ENCODE peak calls at places on chromosomes 7 and 10, in nine cellular contexts. U is A172; V is K562; S is sigmoid colon; H is T-cell; Y is stimulated activated CD4-positive, alpha-beta T cell treated with anti-CD3 and anti-CD28 coated beads, Interleukin-12 subunit alpha, Interleukin-12 subunit beta, amount 100 ng/mL, for 24 hours; K is NCI-H460; R is GM04503; C is NCI-H1436. Q is an unnamed sample.

GRCh38 chr10:28343252-28343651 is 40.4 kb upstream of the MPP7 start:
- DNase-seq in S (no peak), V (no peak), H (no peak), Y (no peak), C (no peak), K (no peak), R (no peak), U (no peak), Q (no peak)

GRCh38 chr10:123640016-123640535 is 26.1 kb upstream of the GPR26 start:
- DNase-seq in K (no peak), Y (no peak), V (no peak), S (no peak), R (no peak), U (no peak), C (no peak), H (no peak), Q (no peak)

GRCh38 chr10:103278862-103279298 is 1.9 kb downstream of the INA start:
- DNase-seq in K (peak), H (peak), Y (peak), R (no peak), S (no peak), U (no peak), V (peak), C (no peak), Q (no peak)

GRCh38 chr7:28853150-28853549 is 105.0 kb downstream of the TRIL start:
- DNase-seq in V (no peak), C (no peak), R (no peak), U (no peak), Y (no peak), S (no peak), K (no peak), H (no peak), Q (no peak)

GRCh38 chr7:1889556-1890181 is 219.6 kb downstream of the ELFN1 start:
- DNase-seq in S (no peak), V (no peak), R (no peak), U (peak), H (no peak), Y (no peak), K (no peak), C (no peak), Q (no peak)

GRCh38 chr10:116787893-116788665 is 45.7 kb upstream of the HSPA12A start:
- DNase-seq in K (peak), R (no peak), Y (peak), U (peak), V (peak), C (peak), S (peak), H (peak), Q (peak)

GRCh38 chr10:22560391-22561239 is 153.8 kb downstream of the PIP4K2A start:
- DNase-seq in H (no peak), U (no peak), V (no peak), R (no peak), K (no peak), S (no peak), Y (no peak), C (peak), Q (no peak)

GRCh38 chr10:102131286-102132170 is 1.3 kb upstream of the PPRC1 start:
- DNase-seq in U (no peak), V (no peak), C (no peak), H (no peak), K (no peak), Y (no peak), R (no peak), S (no peak), Q (no peak)

GRCh38 chr10:52226448-52226847 is 87.6 kb upstream of the DKK1 start:
- DNase-seq in U (peak), H (no peak), S (no peak), R (peak), Y (no peak), K (no peak), V (no peak), C (no peak), Q (no peak)

GRCh38 chr7:116554436-116554835 is 29.6 kb downstream of the CAV1 start:
- DNase-seq in V (no peak), C (no peak), U (no peak), S (no peak), H (no peak), R (no peak), K (no peak), Y (no peak), Q (no peak)

GRCh38 chr10:6427357-6427959 is 152.6 kb downstream of the PRKCQ start:
- DNase-seq in K (no peak), Y (no peak), U (no peak), R (no peak), V (no peak), C (no peak), H (no peak), S (no peak), Q (no peak)

GRCh38 chr10:9294865-9295264 is 1240.4 kb downstream of the GATA3 start:
- DNase-seq in V (no peak), U (no peak), R (no peak), C (no peak), H (no peak), K (no peak), Y (no peak), S (no peak), Q (no peak)

GRCh38 chr10:31593124-31593523 is 274.1 kb downstream of the ZEB1 start:
- DNase-seq in R (no peak), Y (no peak), V (no peak), S (no peak), U (no peak), H (no peak), C (no peak), K (no peak), Q (no peak)

GRCh38 chr7:7122701-7123281 is 59.6 kb upstream of the C1GALT1 start:
- DNase-seq in V (no peak), S (no peak), Y (no peak), R (peak), U (peak), H (no peak), C (no peak), K (no peak), Q (no peak)

GRCh38 chr10:26528715-26529393 is 90.7 kb downstream of the APBB1IP start:
- DNase-seq in C (no peak), K (no peak), U (no peak), Y (no peak), H (no peak), R (no peak), S (no peak), V (no peak), Q (no peak)

GRCh38 chr10:95650232-95650631 is 6.3 kb downstream of the ALDH18A1 start:
- DNase-seq in S (no peak), C (no peak), K (no peak), R (no peak), V (no peak), Y (no peak), H (no peak), U (no peak), Q (no peak)

GRCh38 chr10:124566981-124567835 is 105.6 kb downstream of the LHPP start:
- DNase-seq in S (peak), Y (no peak), V (peak), U (no peak), H (no peak), K (no peak), C (no peak), R (no peak), Q (no peak)

GRCh38 chr10:659710-660141 is 29.7 kb downstream of the DIP2C start:
- DNase-seq in C (no peak), S (peak), R (peak), U (peak), H (no peak), V (no peak), Y (no peak), K (no peak), Q (no peak)

GRCh38 chr10:66838656-66839055 is 87.2 kb upstream of the LRRTM3 start:
- DNase-seq in K (no peak), Y (no peak), C (no peak), H (no peak), S (no peak), V (no peak), R (no peak), U (no peak), Q (no peak)

GRCh38 chr10:10818082-10818481 is 199.6 kb upstream of the CELF2 start:
- DNase-seq in U (no peak), H (no peak), R (no peak), S (peak), V (no peak), Y (no peak), C (no peak), K (no peak), Q (no peak)

GRCh38 chr7:7953761-7954160 is 14.8 kb upstream of the GLCCI1 start:
- DNase-seq in C (no peak), R (no peak), S (no peak), U (no peak), Y (no peak), K (no peak), V (no peak), H (no peak), Q (no peak)

GRCh38 chr7:41698114-41698513 is 4.8 kb downstream of the INHBA start:
- DNase-seq in C (no peak), Y (no peak), K (no peak), H (no peak), R (no peak), U (no peak), V (no peak), S (no peak), Q (no peak)

GRCh38 chr10:28754930-28755718 is 77.8 kb downstream of the BAMBI start:
- DNase-seq in Y (no peak), V (no peak), K (no peak), S (no peak), H (no peak), R (no peak), C (no peak), U (peak), Q (no peak)

GRCh38 chr7:79531116-79531515 is 77.6 kb upstream of the MAGI2 start:
- DNase-seq in H (no peak), C (no peak), K (no peak), U (no peak), S (no peak), V (no peak), Y (no peak), R (no peak), Q (no peak)

GRCh38 chr7:104093127-104093526 is 103.7 kb upstream of the RELN start:
- DNase-seq in U (no peak), C (no peak), K (no peak), S (no peak), V (peak), H (no peak), R (no peak), Y (no peak), Q (no peak)

GRCh38 chr7:12220321-12221046 is 9.4 kb downstream of the TMEM106B start:
- DNase-seq in H (no peak), R (no peak), C (peak), S (no peak), U (no peak), K (no peak), V (no peak), Y (no peak), Q (no peak)

GRCh38 chr10:110137142-110137545 is 70.3 kb upstream of the MXI1 start:
- DNase-seq in V (peak), R (peak), Y (no peak), U (peak), S (no peak), K (peak), H (no peak), C (peak), Q (no peak)

GRCh38 chr7:10475940-10476641 is 497.6 kb upstream of the PHF14 start:
- DNase-seq in C (no peak), R (no peak), Y (no peak), V (no peak), U (no peak), K (no peak), H (no peak), S (no peak), Q (no peak)

GRCh38 chr10:8138471-8138870 is 84.0 kb downstream of the GATA3 start:
- DNase-seq in H (no peak), V (no peak), S (no peak), R (no peak), Y (no peak), K (no peak), C (no peak), U (peak), Q (no peak)

GRCh38 chr7:151077705-151078232 is 2.8 kb downstream of the FASTK start:
- DNase-seq in H (no peak), V (no peak), U (no peak), S (no peak), C (no peak), R (no peak), K (no peak), Y (no peak), Q (no peak)